ENCODE peak calls at places on chromosomes 3 and 15, in nine cellular contexts. W is SHP77 treated with DMSO at 0.1 percent for 48 hours, R is heart right ventricle, D is neural progenitor cell, T is endothelial cell, J is skeletal muscle cell, H is RPMI7951, B is erythroblast, A is progenitor cell of endocrine pancreas. E is an unnamed sample.

GRCh38 chr3:196159952-196160804 is 51.0 kb downstream of the ZDHHC19 start:
- DNase-seq in W (no peak), R (no peak), D (no peak), T (peak), J (peak), H (no peak), B (peak), A (peak), E (no peak)

GRCh38 chr3:48409291-48410201 is 20.3 kb downstream of the PLXNB1 start:
- DNase-seq in W (no peak), R (no peak), D (no peak), T (no peak), J (no peak), H (no peak), B (no peak), A (no peak), E (no peak)

GRCh38 chr15:90986790-90987507 is 7.4 kb downstream of the PRC1 start:
- DNase-seq in W (no peak), R (no peak), D (no peak), T (no peak), J (no peak), H (no peak), B (peak), A (no peak), E (no peak)

GRCh38 chr3:37945803-37946530 is 44.6 kb upstream of the VILL start:
- DNase-seq in W (no peak), R (no peak), D (no peak), T (no peak), J (no peak), H (peak), B (no peak), A (no peak), E (peak)

GRCh38 chr3:68996356-68996995 is 17.0 kb downstream of the EOGT start:
- DNase-seq in W (no peak), R (no peak), D (no peak), T (no peak), J (no peak), H (no peak), B (no peak), A (no peak), E (no peak)

GRCh38 chr3:5466752-5467151 is 279.2 kb downstream of the EDEM1 start:
- DNase-seq in W (no peak), R (no peak), D (no peak), T (no peak), J (no peak), H (no peak), B (no peak), A (no peak), E (no peak)

GRCh38 chr3:22835041-22835440 is 368.1 kb upstream of the UBE2E2 start:
- DNase-seq in W (no peak), R (no peak), D (no peak), T (no peak), J (no peak), H (no peak), B (no peak), A (no peak), E (peak)

GRCh38 chr3:140635276-140635675 is 42.6 kb upstream of the TRIM42 start:
- DNase-seq in W (no peak), R (no peak), D (no peak), T (no peak), J (no peak), H (no peak), B (no peak), A (no peak), E (no peak)

GRCh38 chr15:65638681-65639089 is 16.9 kb downstream of the SLC24A1 start:
- DNase-seq in W (peak), R (peak), D (peak), T (peak), J (peak), H (peak), B (peak), A (no peak), E (peak)

E was measured in mesendoderm.